ENCODE peak calls at places on chromosome 6, in seven cellular contexts. C, F, O, E, T, M and R are unnamed samples.

GRCh38 chr6:89310929-89311328 is 4.2 kb downstream of the GABRR2 start:
- DNase-seq in C (peak), F (no peak), O (no peak), E (no peak), T (peak), M (no peak), R (no peak)

GRCh38 chr6:89298680-89299450 is 16.2 kb downstream of the GABRR2 start:
- DNase-seq in C (peak), F (no peak), O (no peak), E (no peak), T (peak), M (no peak), R (no peak)

GRCh38 chr6:5121479-5121878 is 36.3 kb downstream of the PPP1R3G start:
- DNase-seq in C (no peak), F (no peak), O (no peak), E (no peak), T (no peak), M (no peak), R (no peak)

GRCh38 chr6:34656378-34657036 is 40.1 kb downstream of the ILRUN start:
- DNase-seq in C (peak), F (no peak), O (peak), E (no peak), T (no peak), M (peak), R (peak)

GRCh38 chr6:10838794-10839333 is 525 bp upstream of the MAK start:
- DNase-seq in C (no peak), F (no peak), O (no peak), E (no peak), T (no peak), M (no peak), R (no peak)

GRCh38 chr6:146700078-146700686 is 101.4 kb downstream of the ADGB start:
- DNase-seq in C (peak), F (peak), O (peak), E (peak), T (peak), M (peak), R (peak)

GRCh38 chr6:83073620-83074019 is 6.1 kb downstream of the DOP1A start:
- DNase-seq in C (no peak), F (no peak), O (no peak), E (no peak), T (no peak), M (no peak), R (peak)

GRCh38 chr6:159979136-159979874 is 10.4 kb downstream of the IGF2R start:
- DNase-seq in C (peak), F (peak), O (no peak), E (no peak), T (no peak), M (peak), R (no peak)

GRCh38 chr6:141403827-141404226 is 728.9 kb upstream of the GJE1 start:
- DNase-seq in C (peak), F (no peak), O (no peak), E (no peak), T (no peak), M (peak), R (no peak)

GRCh38 chr6:150560004-150560883 is 39.4 kb upstream of the PLEKHG1 start:
- DNase-seq in C (no peak), F (no peak), O (no peak), E (no peak), T (no peak), M (no peak), R (no peak)

GRCh38 chr6:100721256-100721655 is 159.9 kb downstream of the ASCC3 start:
- DNase-seq in C (peak), F (no peak), O (no peak), E (no peak), T (no peak), M (no peak), R (no peak)

GRCh38 chr6:121884056-121884455 is 448.6 kb downstream of the GJA1 start:
- DNase-seq in C (peak), F (no peak), O (no peak), E (no peak), T (no peak), M (no peak), R (no peak)

GRCh38 chr6:19964115-19964514 is 126.9 kb downstream of the ID4 start:
- DNase-seq in C (no peak), F (no peak), O (no peak), E (no peak), T (no peak), M (no peak), R (no peak)

GRCh38 chr6:31497595-31498476 is at the start of gene MICB:
- DNase-seq in C (peak), F (peak), O (no peak), E (peak), T (no peak), M (peak), R (peak)

GRCh38 chr6:149132336-149132735 is 185.2 kb upstream of the TAB2 start:
- DNase-seq in C (no peak), F (no peak), O (no peak), E (no peak), T (no peak), M (no peak), R (no peak)

GRCh38 chr6:51926125-51926524 is 161.3 kb downstream of the PKHD1 start:
- DNase-seq in C (no peak), F (no peak), O (no peak), E (no peak), T (no peak), M (no peak), R (no peak)

GRCh38 chr6:127404594-127405178 is 54.5 kb downstream of the KIAA0408 start:
- DNase-seq in C (no peak), F (no peak), O (no peak), E (no peak), T (no peak), M (no peak), R (no peak)

GRCh38 chr6:149428606-149429005 is 28.5 kb downstream of the SUMO4 start:
- DNase-seq in C (no peak), F (no peak), O (no peak), E (no peak), T (no peak), M (no peak), R (no peak)

GRCh38 chr6:136251394-136251793 is 1.3 kb upstream of the MTFR2 start:
- DNase-seq in C (no peak), F (no peak), O (no peak), E (no peak), T (no peak), M (no peak), R (no peak)

GRCh38 chr6:61679625-61680024 is 606.4 kb downstream of the KHDRBS2 start:
- DNase-seq in C (no peak), F (no peak), O (no peak), E (no peak), T (no peak), M (no peak), R (no peak)

GRCh38 chr6:16472349-16473069 is 234.1 kb downstream of the GMPR start:
- DNase-seq in C (peak), F (peak), O (no peak), E (no peak), T (no peak), M (peak), R (no peak)

GRCh38 chr6:123551939-123552707 is 84.6 kb downstream of the TRDN start:
- DNase-seq in C (no peak), F (no peak), O (no peak), E (no peak), T (no peak), M (no peak), R (no peak)

GRCh38 chr6:49499121-49499520 is 602 bp upstream of the GLYATL3 start:
- DNase-seq in C (no peak), F (no peak), O (no peak), E (no peak), T (no peak), M (no peak), R (no peak)

GRCh38 chr6:28081486-28081751 is 1.1 kb downstream of the ZNF165 start:
- DNase-seq in C (peak), F (no peak), O (no peak), E (peak), T (no peak), M (peak), R (no peak)

GRCh38 chr6:20402181-20403079 is 751 bp downstream of the E2F3 start:
- DNase-seq in C (peak), F (peak), O (peak), E (peak), T (no peak), M (peak), R (peak)

GRCh38 chr6:97068211-97068610 is 143.7 kb downstream of the KLHL32 start:
- DNase-seq in C (peak), F (peak), O (no peak), E (no peak), T (no peak), M (peak), R (no peak)

GRCh38 chr6:81465859-81466258 is 286.6 kb downstream of the TENT5A start:
- DNase-seq in C (peak), F (peak), O (no peak), E (no peak), T (no peak), M (no peak), R (no peak)

GRCh38 chr6:27866370-27867050 is 45.7 kb downstream of the OR2B2 start:
- DNase-seq in C (peak), F (peak), O (peak), E (peak), T (peak), M (peak), R (no peak)

GRCh38 chr6:137390264-137390787 is 103.9 kb downstream of the OLIG3 start:
- DNase-seq in C (no peak), F (no peak), O (no peak), E (no peak), T (no peak), M (no peak), R (no peak)

GRCh38 chr6:17812311-17812710 is 105.6 kb upstream of the NUP153 start:
- DNase-seq in C (no peak), F (no peak), O (no peak), E (no peak), T (no peak), M (no peak), R (no peak)